ENCODE peak calls at places on chromosomes 16 and 17, in six cellular contexts. V is activated CD4-positive, alpha-beta T cell treated with anti-CD3 and anti-CD28 coated beads, Interleukin-2, amount 50 U/mL, for 1 hour; W is NCI-H1930; X is GM12878; K is AG10803; H is skeletal muscle cell. I is an unnamed sample.

GRCh38 chr17:69093279-69093789 is 32.6 kb upstream of the ABCA9 start:
- DNase-seq in X (no peak), K (no peak), W (no peak), H (no peak), V (no peak), I (no peak)

GRCh38 chr16:50558913-50559312 is 10.7 kb downstream of the NKD1 start:
- DNase-seq in X (no peak), V (no peak), W (no peak), H (no peak), K (no peak), I (no peak)

GRCh38 chr16:57128787-57129389 is 36.5 kb downstream of the CPNE2 start:
- DNase-seq in H (no peak), X (peak; percentile 28), V (peak; percentile 33), K (no peak), W (no peak), I (no peak)

GRCh38 chr17:83053779-83054451 is 25.5 kb upstream of the METRNL start:
- DNase-seq in W (no peak), K (no peak), H (no peak), X (no peak), V (no peak), I (no peak)

GRCh38 chr16:86215979-86216585 is 294.2 kb upstream of the FOXF1 start:
- DNase-seq in H (no peak), W (no peak), X (no peak), V (no peak), K (no peak), I (no peak)

GRCh38 chr16:14284930-14285541 is 213.9 kb downstream of the MRTFB start:
- DNase-seq in V (no peak), W (peak; percentile 66), X (no peak), K (peak; percentile 67), H (peak; percentile 23), I (peak; percentile 55)

GRCh38 chr17:17567631-17568030 is 23.9 kb downstream of the PEMT start:
- DNase-seq in K (peak; percentile 49), V (no peak), H (no peak), W (no peak), X (no peak), I (no peak)

GRCh38 chr16:89409161-89409711 is 81.1 kb downstream of the ANKRD11 start:
- DNase-seq in W (no peak), X (no peak), H (no peak), V (peak; percentile 71), K (no peak), I (no peak)

GRCh38 chr16:67862623-67863583 is 9.9 kb upstream of the EDC4 start:
- DNase-seq in V (no peak), H (no peak), X (no peak), K (peak; percentile 50), W (no peak), I (no peak)

GRCh38 chr17:17783121-17783824 is 53.5 kb downstream of the SREBF1 start:
- DNase-seq in X (peak; percentile 33), W (peak; percentile 65), H (no peak), K (no peak), V (peak; percentile 63), I (peak; percentile 49)

GRCh38 chr17:80270836-80271235 is 10.2 kb downstream of the RNF213 start:
- DNase-seq in W (no peak), H (no peak), X (no peak), V (peak; percentile 42), K (no peak), I (peak; percentile 63)

GRCh38 chr16:21083729-21084268 is 66.8 kb downstream of the DNAH3 start:
- DNase-seq in K (peak; percentile 53), X (no peak), W (peak; percentile 27), V (peak; percentile 46), H (no peak), I (peak; percentile 72)

GRCh38 chr17:7204828-7205461 is 14.7 kb downstream of the DLG4 start:
- DNase-seq in K (peak; percentile 56), H (peak; percentile 62), X (peak; percentile 67), W (peak; percentile 92), V (peak; percentile 96), I (peak; percentile 89)

GRCh38 chr16:30078744-30079143 is 3.0 kb downstream of the PPP4C start:
- DNase-seq in V (no peak), W (no peak), H (no peak), X (no peak), K (no peak), I (no peak)

GRCh38 chr16:9818702-9819101 is 363.5 kb downstream of the GRIN2A start:
- DNase-seq in H (no peak), X (no peak), K (no peak), V (no peak), W (no peak), I (no peak)

GRCh38 chr17:37676115-37676925 is 33.1 kb upstream of the DDX52 start:
- DNase-seq in V (no peak), H (no peak), X (no peak), W (no peak), K (peak; percentile 37), I (no peak)

GRCh38 chr17:28740406-28741357 is 3.1 kb upstream of the TRAF4 start:
- DNase-seq in W (no peak), V (no peak), X (no peak), H (no peak), K (no peak), I (no peak)

GRCh38 chr16:25868041-25868600 is 176.4 kb downstream of the HS3ST4 start:
- DNase-seq in V (no peak), H (no peak), W (no peak), X (no peak), K (no peak), I (no peak)